ENCODE peak calls at places on chromosomes 13 and 19, in five cellular contexts. L is esophagus squamous epithelium, K is tibial nerve, D is heart left ventricle, X is body of pancreas. F is an unnamed sample.

GRCh38 chr19:45154064-45154827 is 6.5 kb downstream of the NKPD1 start:
- DNase-seq in L (no peak), X (peak), D (no peak), K (no peak), F (no peak)

GRCh38 chr19:39819786-39820185 is 14.2 kb downstream of the DYRK1B start:
- DNase-seq in X (no peak), D (no peak), L (no peak), K (no peak), F (no peak)

GRCh38 chr13:105272660-105273631 is 1262.5 kb downstream of the EFNB2 start:
- DNase-seq in L (no peak), X (peak), K (no peak), D (no peak), F (no peak)

GRCh38 chr13:51781246-51782022 is 22.5 kb downstream of the DHRS12 start:
- DNase-seq in X (peak), K (no peak), D (no peak), L (no peak), F (peak)

GRCh38 chr19:17469371-17470203 is 737 bp upstream of the SLC27A1 start:
- DNase-seq in D (peak), K (peak), L (peak), X (peak), F (peak)

GRCh38 chr19:14614099-14614412 is 31.2 kb downstream of the CLEC17A start:
- DNase-seq in K (no peak), D (peak), X (peak), L (no peak), F (no peak)

GRCh38 chr19:40445945-40446784 is 2.0 kb upstream of the SERTAD3 start:
- DNase-seq in K (no peak), D (no peak), X (no peak), L (no peak), F (no peak)

GRCh38 chr19:30215248-30215647 is 156.9 kb upstream of the ZNF536 start:
- DNase-seq in X (no peak), D (no peak), L (no peak), K (no peak), F (no peak)

GRCh38 chr13:25625361-25625760 is 253.6 kb downstream of the ATP8A2 start:
- DNase-seq in K (no peak), L (no peak), D (no peak), X (no peak), F (no peak)

DNA sequence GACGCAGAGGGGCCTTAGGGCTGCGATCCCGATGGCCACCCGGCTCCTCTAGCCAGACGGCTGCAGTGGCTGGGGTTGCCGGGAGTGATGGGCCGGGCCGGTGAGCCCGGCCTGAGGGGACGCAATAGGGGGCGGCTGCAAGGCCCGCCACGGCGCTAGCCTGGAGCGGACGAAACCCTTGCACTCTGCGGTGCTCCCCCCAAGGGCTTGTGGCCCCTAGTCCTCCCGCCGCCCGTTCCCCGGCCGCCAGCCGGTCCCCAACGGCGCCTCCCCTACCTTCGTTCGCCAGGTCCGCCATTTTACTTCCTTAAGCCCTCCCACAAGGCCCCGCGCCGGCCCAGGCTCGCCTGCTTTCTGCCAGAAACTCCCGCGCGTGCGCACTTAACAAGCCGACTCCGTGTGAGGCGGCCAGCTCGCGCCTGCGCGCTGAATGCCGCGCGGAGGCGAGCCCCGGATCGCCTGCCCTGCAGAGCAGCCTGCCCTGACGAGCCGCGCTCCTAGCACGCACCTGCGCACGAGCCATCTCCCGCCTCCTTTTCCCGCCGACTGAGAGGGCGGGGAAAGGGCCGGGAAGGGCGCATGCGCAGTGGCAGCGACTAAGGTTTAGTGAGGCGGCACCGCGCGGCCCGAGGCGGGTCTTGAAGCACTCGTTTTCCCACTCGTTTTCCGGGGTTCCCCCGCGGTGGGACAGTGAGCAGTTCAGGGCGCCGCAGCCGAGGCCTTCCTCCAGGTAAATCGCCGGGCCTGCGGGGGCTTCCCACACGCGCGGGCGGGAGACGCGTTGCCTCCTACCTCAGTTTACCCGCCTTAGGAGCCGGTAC is at the start of gene RANBP3:
- DNase-seq in K (peak), L (peak), X (peak), D (peak), F (peak)
- TF ChIP-seq POLR2A in K (peak), L (peak), X (peak), D (no peak), F (peak)

GRCh38 chr19:9835507-9835949 is 410 bp downstream of the PIN1 start:
- DNase-seq in K (no peak), X (no peak), L (no peak), D (no peak), F (no peak)

GRCh38 chr19:9834302-9834725 is 804 bp upstream of the PIN1 start:
- DNase-seq in D (no peak), K (no peak), L (no peak), X (no peak), F (no peak)

GRCh38 chr19:9836021-9836420 is 903 bp downstream of the PIN1 start:
- DNase-seq in K (no peak), L (no peak), D (no peak), X (no peak), F (no peak)

GRCh38 chr19:9838324-9838723 is 3.2 kb downstream of the PIN1 start:
- DNase-seq in D (no peak), L (no peak), X (no peak), K (no peak), F (peak)

DNA sequence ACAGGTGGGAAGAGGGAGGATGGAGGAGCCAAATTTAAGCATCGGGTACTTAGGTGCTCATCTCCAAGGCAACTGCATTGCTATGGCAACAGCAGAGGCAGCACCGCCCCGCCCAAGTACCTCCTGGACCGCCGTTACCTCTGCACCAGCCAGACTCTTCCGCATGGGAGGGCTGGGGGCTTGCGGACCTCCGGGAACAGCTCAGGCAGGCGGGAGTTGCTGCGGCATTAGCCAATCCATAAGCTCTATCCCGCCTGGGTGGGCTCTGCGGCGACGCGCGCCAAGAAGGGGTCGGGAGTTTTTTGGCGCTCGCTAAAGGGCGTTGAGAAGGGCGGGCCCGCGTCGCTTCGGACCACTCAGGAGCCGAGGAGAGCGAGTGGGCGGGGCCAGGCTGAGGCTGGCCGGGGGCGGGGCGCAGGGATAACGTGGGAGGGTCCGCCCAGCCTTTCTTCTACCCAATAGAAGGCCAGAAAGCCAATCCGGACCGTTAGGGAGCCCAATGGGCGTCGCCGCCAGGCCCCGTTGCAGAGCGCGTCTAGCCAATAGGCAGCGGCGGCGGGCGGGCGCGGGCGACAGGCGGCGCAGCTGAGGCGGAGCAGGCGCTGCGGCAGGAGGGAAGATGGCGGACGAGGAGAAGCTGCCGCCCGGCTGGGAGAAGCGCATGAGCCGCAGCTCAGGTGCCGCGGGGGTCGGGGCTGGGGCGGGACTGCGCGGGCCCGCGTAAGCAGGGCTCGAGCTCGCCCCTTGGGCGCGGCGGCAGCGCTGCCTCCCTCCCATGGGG is at the start of gene PIN1:
- DNase-seq in K (peak), L (peak), X (peak), D (peak), F (peak)
- TF ChIP-seq POLR2A in K (no peak), L (no peak), X (peak), D (no peak), F (no peak)

GRCh38 chr13:43405457-43405856 is 381.3 kb downstream of the ENOX1 start:
- DNase-seq in X (no peak), K (no peak), D (no peak), L (no peak), F (no peak)
- TF ChIP-seq POLR2A in X (no peak), K (no peak), D (no peak), L (no peak), F (no peak)

DNA sequence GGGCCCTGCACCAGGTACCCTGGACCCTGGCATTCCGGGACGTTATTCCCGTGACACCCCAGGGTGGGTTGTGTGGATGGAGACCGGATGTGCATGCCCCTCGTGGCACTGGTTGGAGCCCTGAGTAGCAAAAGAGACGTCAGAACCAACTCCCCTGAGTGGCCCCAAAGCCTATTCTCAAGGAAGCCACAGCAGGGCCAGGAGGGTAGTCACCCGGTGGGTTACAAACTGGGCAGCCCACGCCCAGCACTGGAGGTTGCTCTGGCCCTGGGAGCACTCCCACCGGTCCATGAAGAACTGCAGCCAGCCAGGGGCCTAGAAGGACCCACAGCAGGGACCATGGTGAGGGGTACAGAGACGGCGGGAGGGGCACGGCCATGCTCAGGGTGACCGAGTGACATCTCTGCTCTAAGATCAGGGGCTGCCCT is 7.5 kb downstream of the KLF16 start:
- DNase-seq in L (no peak), K (no peak), X (no peak), D (no peak), F (no peak)
- TF ChIP-seq POLR2A in L (no peak), K (no peak), X (no peak), D (no peak), F (no peak)

GRCh38 chr19:42495663-42496062 is 32.6 kb downstream of the CEACAM1 start:
- DNase-seq in L (no peak), K (no peak), X (no peak), D (no peak), F (no peak)
- TF ChIP-seq POLR2A in L (no peak), K (no peak), X (no peak), D (no peak), F (no peak)

GRCh38 chr19:10464456-10464855 is 38.7 kb downstream of the KEAP1 start:
- DNase-seq in K (no peak), L (no peak), D (no peak), X (no peak), F (no peak)
- TF ChIP-seq POLR2A in K (no peak), L (no peak), D (no peak), X (no peak), F (no peak)

GRCh38 chr19:50794778-50795664 is 4.8 kb downstream of the ACP4 start:
- DNase-seq in X (no peak), L (no peak), D (no peak), K (no peak), F (peak)
- TF ChIP-seq POLR2A in X (no peak), L (no peak), D (no peak), K (no peak), F (no peak)

GRCh38 chr19:11087870-11088507 is 1.3 kb upstream of the LDLR start:
- DNase-seq in L (no peak), K (no peak), X (no peak), D (no peak), F (no peak)

GRCh38 chr19:11091343-11092153 is 2.3 kb downstream of the LDLR start:
- DNase-seq in X (peak), L (no peak), K (peak), D (peak), F (no peak)

GRCh38 chr19:11090264-11091032 is 1.2 kb downstream of the LDLR start:
- DNase-seq in D (peak), X (peak), L (peak), K (peak), F (peak)

GRCh38 chr19:11088508-11089253 is 582 bp upstream of the LDLR start:
- DNase-seq in D (no peak), X (no peak), L (no peak), K (peak), F (no peak)

GRCh38 chr19:11089254-11090013 is at the start of gene LDLR:
- DNase-seq in D (peak), X (peak), K (peak), L (no peak), F (peak)
- TF ChIP-seq POLR2A in D (peak), X (peak), K (peak), L (peak), F (peak)

F was measured in upper lobe of left lung.